ENCODE peak calls at places on chromosomes 11 and 22, in seven cellular contexts. Z is ureter, T is RWPE1, Y is substantia nigra, N is HTR-8/SVneo, J is cardiac fibroblast, B is head of caudate nucleus. Q is an unnamed sample.
A peak's percentile ranks its signal among the peaks of the same experiment; 100 is the strongest.

GRCh38 chr11:20337526-20338154 is 25.9 kb upstream of the HTATIP2 start:
- DNase-seq in Z (no peak), T (peak; percentile 22), Y (peak; percentile 25), N (peak; percentile 20), J (peak; percentile 37), B (peak; percentile 35), Q (peak; percentile 24)

GRCh38 chr11:14914536-14914935 is 22.5 kb upstream of the CYP2R1 start:
- DNase-seq in Z (no peak), T (no peak), Y (no peak), N (no peak), J (no peak), B (no peak), Q (no peak)

GRCh38 chr11:8333431-8334401 is 70.0 kb upstream of the LMO1 start:
- DNase-seq in Z (no peak), T (peak; percentile 84), Y (no peak), N (peak; percentile 69), J (no peak), B (no peak), Q (no peak)

GRCh38 chr11:119594639-119595249 is 134.3 kb downstream of the NECTIN1 start:
- DNase-seq in Z (no peak), T (no peak), Y (no peak), N (peak; percentile 60), J (peak; percentile 66), B (no peak), Q (peak; percentile 42)

GRCh38 chr11:32312865-32313403 is 122.4 kb downstream of the WT1 start:
- DNase-seq in Z (peak; percentile 50), T (peak; percentile 51), Y (no peak), N (peak; percentile 66), J (peak; percentile 78), B (peak; percentile 25), Q (peak; percentile 79)

GRCh38 chr22:46604306-46604690 is 15.9 kb upstream of the GRAMD4 start:
- DNase-seq in Z (no peak), T (no peak), Y (no peak), N (no peak), J (no peak), B (no peak), Q (peak; percentile 97)

GRCh38 chr11:66116576-66117361 is 46.7 kb downstream of the PACS1 start:
- DNase-seq in Z (no peak), T (no peak), Y (no peak), N (no peak), J (no peak), B (no peak), Q (no peak)

GRCh38 chr11:119892311-119892808 is 163.4 kb upstream of the NECTIN1 start:
- DNase-seq in Z (no peak), T (no peak), Y (no peak), N (no peak), J (no peak), B (peak; percentile 87), Q (no peak)

GRCh38 chr22:19951351-19951750 is 9.7 kb upstream of the TXNRD2 start:
- DNase-seq in Z (no peak), T (no peak), Y (no peak), N (no peak), J (no peak), B (no peak), Q (no peak)

GRCh38 chr11:60942970-60943565 is 8.9 kb downstream of the SLC15A3 start:
- DNase-seq in Z (peak; percentile 79), T (no peak), Y (no peak), N (no peak), J (no peak), B (no peak), Q (no peak)